ENCODE peak calls at places on chromosomes 7 and 10, in seven cellular contexts. One of them, this sample, is unnamed.
A peak's percentile ranks its signal among the peaks of the same experiment; 100 is the strongest.

GRCh38 chr7:138875794-138876193 is 77.8 kb upstream of the ATP6V0A4 start:
- DNase-seq in stimulated activated CD8-positive, alpha-beta memory T cell treated with anti-CD3 and anti-CD28 coated beads, Interleukin-2, amount 100 ng/mL, for 1 hour: peak; percentile 24
- DNase-seq in heart left ventricle: no peak
- DNase-seq in activated naive CD4-positive, alpha-beta T cell treated with Interleukin-2 at 50 U/mL for 16 hours: peak; percentile 66
- DNase-seq in astrocyte: peak; percentile 98
- DNase-seq in posterior vena cava: no peak
- DNase-seq in NCI-H2081 treated with DMSO at 0.1 percent for 48 hours: no peak
- DNase-seq in this sample: no peak

GRCh38 chr10:129968937-129969527 is 5.0 kb upstream of the EBF3 start:
- DNase-seq in posterior vena cava: peak; percentile 90
- DNase-seq in astrocyte: no peak
- DNase-seq in activated naive CD4-positive, alpha-beta T cell treated with Interleukin-2 at 50 U/mL for 16 hours: no peak
- DNase-seq in heart left ventricle: peak; percentile 64
- DNase-seq in stimulated activated CD8-positive, alpha-beta memory T cell treated with anti-CD3 and anti-CD28 coated beads, Interleukin-2, amount 100 ng/mL, for 1 hour: no peak
- DNase-seq in NCI-H2081 treated with DMSO at 0.1 percent for 48 hours: no peak
- DNase-seq in this sample: no peak

GRCh38 chr7:39950473-39951155 is 558 bp downstream of the CDK13 start:
- DNase-seq in posterior vena cava: peak; percentile 90
- DNase-seq in heart left ventricle: peak; percentile 74
- DNase-seq in activated naive CD4-positive, alpha-beta T cell treated with Interleukin-2 at 50 U/mL for 16 hours: peak; percentile 51
- DNase-seq in stimulated activated CD8-positive, alpha-beta memory T cell treated with anti-CD3 and anti-CD28 coated beads, Interleukin-2, amount 100 ng/mL, for 1 hour: peak; percentile 15
- DNase-seq in NCI-H2081 treated with DMSO at 0.1 percent for 48 hours: no peak
- DNase-seq in astrocyte: peak; percentile 22
- DNase-seq in this sample: no peak

GRCh38 chr10:120583424-120584108 is 126.5 kb downstream of the PLPP4 start:
- DNase-seq in activated naive CD4-positive, alpha-beta T cell treated with Interleukin-2 at 50 U/mL for 16 hours: no peak
- DNase-seq in NCI-H2081 treated with DMSO at 0.1 percent for 48 hours: no peak
- DNase-seq in heart left ventricle: no peak
- DNase-seq in stimulated activated CD8-positive, alpha-beta memory T cell treated with anti-CD3 and anti-CD28 coated beads, Interleukin-2, amount 100 ng/mL, for 1 hour: no peak
- DNase-seq in astrocyte: no peak
- DNase-seq in posterior vena cava: no peak
- DNase-seq in this sample: no peak

GRCh38 chr7:30159698-30160143 is 24.9 kb downstream of the MTURN start:
- DNase-seq in activated naive CD4-positive, alpha-beta T cell treated with Interleukin-2 at 50 U/mL for 16 hours: no peak
- DNase-seq in astrocyte: peak; percentile 30
- DNase-seq in heart left ventricle: peak; percentile 60
- DNase-seq in NCI-H2081 treated with DMSO at 0.1 percent for 48 hours: no peak
- DNase-seq in stimulated activated CD8-positive, alpha-beta memory T cell treated with anti-CD3 and anti-CD28 coated beads, Interleukin-2, amount 100 ng/mL, for 1 hour: no peak
- DNase-seq in posterior vena cava: no peak
- DNase-seq in this sample: no peak

GRCh38 chr10:44186150-44186549 is 198.7 kb downstream of the CXCL12 start:
- DNase-seq in NCI-H2081 treated with DMSO at 0.1 percent for 48 hours: no peak
- DNase-seq in activated naive CD4-positive, alpha-beta T cell treated with Interleukin-2 at 50 U/mL for 16 hours: no peak
- DNase-seq in posterior vena cava: no peak
- DNase-seq in heart left ventricle: no peak
- DNase-seq in astrocyte: peak; percentile 72
- DNase-seq in stimulated activated CD8-positive, alpha-beta memory T cell treated with anti-CD3 and anti-CD28 coated beads, Interleukin-2, amount 100 ng/mL, for 1 hour: no peak
- DNase-seq in this sample: no peak

GRCh38 chr7:94050046-94050445 is 45.9 kb upstream of the BET1 start:
- DNase-seq in heart left ventricle: no peak
- DNase-seq in stimulated activated CD8-positive, alpha-beta memory T cell treated with anti-CD3 and anti-CD28 coated beads, Interleukin-2, amount 100 ng/mL, for 1 hour: no peak
- DNase-seq in NCI-H2081 treated with DMSO at 0.1 percent for 48 hours: no peak
- DNase-seq in astrocyte: no peak
- DNase-seq in posterior vena cava: no peak
- DNase-seq in activated naive CD4-positive, alpha-beta T cell treated with Interleukin-2 at 50 U/mL for 16 hours: no peak
- DNase-seq in this sample: no peak

GRCh38 chr10:125479059-125479458 is 203.9 kb downstream of the TEX36 start:
- DNase-seq in NCI-H2081 treated with DMSO at 0.1 percent for 48 hours: no peak
- DNase-seq in activated naive CD4-positive, alpha-beta T cell treated with Interleukin-2 at 50 U/mL for 16 hours: no peak
- DNase-seq in heart left ventricle: no peak
- DNase-seq in posterior vena cava: no peak
- DNase-seq in astrocyte: peak; percentile 35
- DNase-seq in stimulated activated CD8-positive, alpha-beta memory T cell treated with anti-CD3 and anti-CD28 coated beads, Interleukin-2, amount 100 ng/mL, for 1 hour: no peak
- DNase-seq in this sample: no peak

GRCh38 chr10:46525177-46525823 is 31.2 kb downstream of the GPRIN2 start:
- DNase-seq in heart left ventricle: no peak
- DNase-seq in NCI-H2081 treated with DMSO at 0.1 percent for 48 hours: no peak
- DNase-seq in posterior vena cava: peak; percentile 59
- DNase-seq in activated naive CD4-positive, alpha-beta T cell treated with Interleukin-2 at 50 U/mL for 16 hours: no peak
- DNase-seq in astrocyte: peak; percentile 94
- DNase-seq in stimulated activated CD8-positive, alpha-beta memory T cell treated with anti-CD3 and anti-CD28 coated beads, Interleukin-2, amount 100 ng/mL, for 1 hour: no peak
- DNase-seq in this sample: no peak

GRCh38 chr10:102468683-102469082 is 17.3 kb upstream of the C10orf95 start:
- DNase-seq in astrocyte: no peak
- DNase-seq in heart left ventricle: no peak
- DNase-seq in NCI-H2081 treated with DMSO at 0.1 percent for 48 hours: no peak
- DNase-seq in activated naive CD4-positive, alpha-beta T cell treated with Interleukin-2 at 50 U/mL for 16 hours: no peak
- DNase-seq in posterior vena cava: no peak
- DNase-seq in stimulated activated CD8-positive, alpha-beta memory T cell treated with anti-CD3 and anti-CD28 coated beads, Interleukin-2, amount 100 ng/mL, for 1 hour: no peak
- DNase-seq in this sample: no peak

GRCh38 chr10:57628592-57629284 is 639.0 kb downstream of the IPMK start:
- DNase-seq in astrocyte: no peak
- DNase-seq in NCI-H2081 treated with DMSO at 0.1 percent for 48 hours: no peak
- DNase-seq in activated naive CD4-positive, alpha-beta T cell treated with Interleukin-2 at 50 U/mL for 16 hours: no peak
- DNase-seq in posterior vena cava: no peak
- DNase-seq in stimulated activated CD8-positive, alpha-beta memory T cell treated with anti-CD3 and anti-CD28 coated beads, Interleukin-2, amount 100 ng/mL, for 1 hour: no peak
- DNase-seq in heart left ventricle: no peak
- DNase-seq in this sample: no peak

GRCh38 chr7:143347950-143348349 is 14.6 kb downstream of the FAM131B start:
- DNase-seq in NCI-H2081 treated with DMSO at 0.1 percent for 48 hours: no peak
- DNase-seq in heart left ventricle: no peak
- DNase-seq in posterior vena cava: no peak
- DNase-seq in stimulated activated CD8-positive, alpha-beta memory T cell treated with anti-CD3 and anti-CD28 coated beads, Interleukin-2, amount 100 ng/mL, for 1 hour: no peak
- DNase-seq in astrocyte: no peak
- DNase-seq in activated naive CD4-positive, alpha-beta T cell treated with Interleukin-2 at 50 U/mL for 16 hours: no peak
- DNase-seq in this sample: no peak

GRCh38 chr10:61634711-61635110 is 28.0 kb upstream of the CABCOCO1 start:
- DNase-seq in posterior vena cava: no peak
- DNase-seq in NCI-H2081 treated with DMSO at 0.1 percent for 48 hours: no peak
- DNase-seq in heart left ventricle: no peak
- DNase-seq in stimulated activated CD8-positive, alpha-beta memory T cell treated with anti-CD3 and anti-CD28 coated beads, Interleukin-2, amount 100 ng/mL, for 1 hour: no peak
- DNase-seq in activated naive CD4-positive, alpha-beta T cell treated with Interleukin-2 at 50 U/mL for 16 hours: no peak
- DNase-seq in astrocyte: peak; percentile 79
- DNase-seq in this sample: no peak

GRCh38 chr10:83469719-83470336 is 669.5 kb upstream of the GHITM start:
- DNase-seq in astrocyte: peak; percentile 38
- DNase-seq in stimulated activated CD8-positive, alpha-beta memory T cell treated with anti-CD3 and anti-CD28 coated beads, Interleukin-2, amount 100 ng/mL, for 1 hour: no peak
- DNase-seq in activated naive CD4-positive, alpha-beta T cell treated with Interleukin-2 at 50 U/mL for 16 hours: no peak
- DNase-seq in NCI-H2081 treated with DMSO at 0.1 percent for 48 hours: no peak
- DNase-seq in heart left ventricle: no peak
- DNase-seq in posterior vena cava: no peak
- DNase-seq in this sample: no peak

GRCh38 chr10:13904053-13904452 is 317.3 kb downstream of the PRPF18 start:
- DNase-seq in NCI-H2081 treated with DMSO at 0.1 percent for 48 hours: no peak
- DNase-seq in heart left ventricle: no peak
- DNase-seq in stimulated activated CD8-positive, alpha-beta memory T cell treated with anti-CD3 and anti-CD28 coated beads, Interleukin-2, amount 100 ng/mL, for 1 hour: no peak
- DNase-seq in posterior vena cava: no peak
- DNase-seq in activated naive CD4-positive, alpha-beta T cell treated with Interleukin-2 at 50 U/mL for 16 hours: no peak
- DNase-seq in astrocyte: no peak
- DNase-seq in this sample: no peak

GRCh38 chr7:5363729-5364128 is 59.9 kb downstream of the TNRC18 start:
- DNase-seq in NCI-H2081 treated with DMSO at 0.1 percent for 48 hours: no peak
- DNase-seq in astrocyte: no peak
- DNase-seq in heart left ventricle: no peak
- DNase-seq in stimulated activated CD8-positive, alpha-beta memory T cell treated with anti-CD3 and anti-CD28 coated beads, Interleukin-2, amount 100 ng/mL, for 1 hour: no peak
- DNase-seq in posterior vena cava: no peak
- DNase-seq in activated naive CD4-positive, alpha-beta T cell treated with Interleukin-2 at 50 U/mL for 16 hours: peak; percentile 8
- DNase-seq in this sample: no peak

GRCh38 chr7:45968312-45968711 is 47.2 kb upstream of the IGFBP3 start:
- DNase-seq in astrocyte: no peak
- DNase-seq in activated naive CD4-positive, alpha-beta T cell treated with Interleukin-2 at 50 U/mL for 16 hours: no peak
- DNase-seq in NCI-H2081 treated with DMSO at 0.1 percent for 48 hours: no peak
- DNase-seq in heart left ventricle: no peak
- DNase-seq in posterior vena cava: no peak
- DNase-seq in stimulated activated CD8-positive, alpha-beta memory T cell treated with anti-CD3 and anti-CD28 coated beads, Interleukin-2, amount 100 ng/mL, for 1 hour: no peak
- DNase-seq in this sample: no peak

GRCh38 chr10:122142652-122143237 is 128.4 kb upstream of the BTBD16 start:
- DNase-seq in stimulated activated CD8-positive, alpha-beta memory T cell treated with anti-CD3 and anti-CD28 coated beads, Interleukin-2, amount 100 ng/mL, for 1 hour: peak; percentile 7
- DNase-seq in activated naive CD4-positive, alpha-beta T cell treated with Interleukin-2 at 50 U/mL for 16 hours: peak; percentile 15
- DNase-seq in astrocyte: no peak
- DNase-seq in heart left ventricle: peak; percentile 53
- DNase-seq in posterior vena cava: no peak
- DNase-seq in NCI-H2081 treated with DMSO at 0.1 percent for 48 hours: no peak
- DNase-seq in this sample: no peak

GRCh38 chr10:51468424-51468823 is 231.0 kb downstream of the CSTF2T start:
- DNase-seq in heart left ventricle: no peak
- DNase-seq in activated naive CD4-positive, alpha-beta T cell treated with Interleukin-2 at 50 U/mL for 16 hours: no peak
- DNase-seq in NCI-H2081 treated with DMSO at 0.1 percent for 48 hours: peak; percentile 17
- DNase-seq in stimulated activated CD8-positive, alpha-beta memory T cell treated with anti-CD3 and anti-CD28 coated beads, Interleukin-2, amount 100 ng/mL, for 1 hour: no peak
- DNase-seq in posterior vena cava: no peak
- DNase-seq in astrocyte: peak; percentile 1
- DNase-seq in this sample: no peak

GRCh38 chr7:7704867-7705266 is 13.5 kb downstream of the RPA3 start:
- DNase-seq in posterior vena cava: no peak
- DNase-seq in stimulated activated CD8-positive, alpha-beta memory T cell treated with anti-CD3 and anti-CD28 coated beads, Interleukin-2, amount 100 ng/mL, for 1 hour: no peak
- DNase-seq in activated naive CD4-positive, alpha-beta T cell treated with Interleukin-2 at 50 U/mL for 16 hours: no peak
- DNase-seq in NCI-H2081 treated with DMSO at 0.1 percent for 48 hours: no peak
- DNase-seq in astrocyte: no peak
- DNase-seq in heart left ventricle: no peak
- DNase-seq in this sample: no peak

GRCh38 chr7:29763266-29763665 is 43.0 kb upstream of the WIPF3 start:
- DNase-seq in posterior vena cava: no peak
- DNase-seq in activated naive CD4-positive, alpha-beta T cell treated with Interleukin-2 at 50 U/mL for 16 hours: no peak
- DNase-seq in stimulated activated CD8-positive, alpha-beta memory T cell treated with anti-CD3 and anti-CD28 coated beads, Interleukin-2, amount 100 ng/mL, for 1 hour: no peak
- DNase-seq in heart left ventricle: no peak
- DNase-seq in astrocyte: no peak
- DNase-seq in NCI-H2081 treated with DMSO at 0.1 percent for 48 hours: no peak
- DNase-seq in this sample: no peak

GRCh38 chr7:68185641-68186040 is 1189.0 kb downstream of the TYW1 start:
- DNase-seq in NCI-H2081 treated with DMSO at 0.1 percent for 48 hours: peak; percentile 82
- DNase-seq in astrocyte: no peak
- DNase-seq in activated naive CD4-positive, alpha-beta T cell treated with Interleukin-2 at 50 U/mL for 16 hours: no peak
- DNase-seq in posterior vena cava: no peak
- DNase-seq in heart left ventricle: no peak
- DNase-seq in stimulated activated CD8-positive, alpha-beta memory T cell treated with anti-CD3 and anti-CD28 coated beads, Interleukin-2, amount 100 ng/mL, for 1 hour: no peak
- DNase-seq in this sample: no peak

GRCh38 chr7:92641921-92642511 is 51.8 kb upstream of the FAM133B start:
- DNase-seq in posterior vena cava: no peak
- DNase-seq in activated naive CD4-positive, alpha-beta T cell treated with Interleukin-2 at 50 U/mL for 16 hours: peak; percentile 73
- DNase-seq in stimulated activated CD8-positive, alpha-beta memory T cell treated with anti-CD3 and anti-CD28 coated beads, Interleukin-2, amount 100 ng/mL, for 1 hour: peak; percentile 17
- DNase-seq in astrocyte: peak; percentile 85
- DNase-seq in NCI-H2081 treated with DMSO at 0.1 percent for 48 hours: no peak
- DNase-seq in heart left ventricle: no peak
- DNase-seq in this sample: no peak

GRCh38 chr10:6583447-6583846 is 3.4 kb upstream of the PRKCQ start:
- DNase-seq in posterior vena cava: no peak
- DNase-seq in heart left ventricle: no peak
- DNase-seq in NCI-H2081 treated with DMSO at 0.1 percent for 48 hours: no peak
- DNase-seq in astrocyte: no peak
- DNase-seq in activated naive CD4-positive, alpha-beta T cell treated with Interleukin-2 at 50 U/mL for 16 hours: peak; percentile 80
- DNase-seq in stimulated activated CD8-positive, alpha-beta memory T cell treated with anti-CD3 and anti-CD28 coated beads, Interleukin-2, amount 100 ng/mL, for 1 hour: peak; percentile 72
- DNase-seq in this sample: no peak

GRCh38 chr10:51389415-51390342 is 309.7 kb downstream of the CSTF2T start:
- DNase-seq in heart left ventricle: peak; percentile 37
- DNase-seq in astrocyte: peak; percentile 100
- DNase-seq in activated naive CD4-positive, alpha-beta T cell treated with Interleukin-2 at 50 U/mL for 16 hours: peak; percentile 25
- DNase-seq in NCI-H2081 treated with DMSO at 0.1 percent for 48 hours: no peak
- DNase-seq in posterior vena cava: no peak
- DNase-seq in stimulated activated CD8-positive, alpha-beta memory T cell treated with anti-CD3 and anti-CD28 coated beads, Interleukin-2, amount 100 ng/mL, for 1 hour: peak; percentile 1
- DNase-seq in this sample: no peak

GRCh38 chr7:157000741-157001653 is 9.5 kb downstream of the MNX1 start:
- DNase-seq in activated naive CD4-positive, alpha-beta T cell treated with Interleukin-2 at 50 U/mL for 16 hours: no peak
- DNase-seq in astrocyte: no peak
- DNase-seq in stimulated activated CD8-positive, alpha-beta memory T cell treated with anti-CD3 and anti-CD28 coated beads, Interleukin-2, amount 100 ng/mL, for 1 hour: no peak
- DNase-seq in posterior vena cava: no peak
- DNase-seq in NCI-H2081 treated with DMSO at 0.1 percent for 48 hours: no peak
- DNase-seq in heart left ventricle: no peak
- DNase-seq in this sample: no peak

GRCh38 chr7:157794764-157795101 is 457.9 kb downstream of the DNAJB6 start:
- DNase-seq in astrocyte: no peak
- DNase-seq in posterior vena cava: no peak
- DNase-seq in stimulated activated CD8-positive, alpha-beta memory T cell treated with anti-CD3 and anti-CD28 coated beads, Interleukin-2, amount 100 ng/mL, for 1 hour: no peak
- DNase-seq in activated naive CD4-positive, alpha-beta T cell treated with Interleukin-2 at 50 U/mL for 16 hours: no peak
- DNase-seq in NCI-H2081 treated with DMSO at 0.1 percent for 48 hours: no peak
- DNase-seq in heart left ventricle: no peak
- DNase-seq in this sample: no peak

GRCh38 chr10:74923556-74923955 is 97.2 kb downstream of the KAT6B start:
- DNase-seq in activated naive CD4-positive, alpha-beta T cell treated with Interleukin-2 at 50 U/mL for 16 hours: no peak
- DNase-seq in astrocyte: no peak
- DNase-seq in posterior vena cava: no peak
- DNase-seq in heart left ventricle: no peak
- DNase-seq in stimulated activated CD8-positive, alpha-beta memory T cell treated with anti-CD3 and anti-CD28 coated beads, Interleukin-2, amount 100 ng/mL, for 1 hour: no peak
- DNase-seq in NCI-H2081 treated with DMSO at 0.1 percent for 48 hours: no peak
- DNase-seq in this sample: no peak

GRCh38 chr10:7525314-7526016 is 114.6 kb upstream of the SFMBT2 start:
- DNase-seq in stimulated activated CD8-positive, alpha-beta memory T cell treated with anti-CD3 and anti-CD28 coated beads, Interleukin-2, amount 100 ng/mL, for 1 hour: peak; percentile 16
- DNase-seq in heart left ventricle: peak; percentile 43
- DNase-seq in astrocyte: peak; percentile 27
- DNase-seq in NCI-H2081 treated with DMSO at 0.1 percent for 48 hours: no peak
- DNase-seq in posterior vena cava: no peak
- DNase-seq in activated naive CD4-positive, alpha-beta T cell treated with Interleukin-2 at 50 U/mL for 16 hours: peak; percentile 53
- DNase-seq in this sample: no peak

GRCh38 chr10:30185916-30186315 is 126.5 kb upstream of the JCAD start:
- DNase-seq in stimulated activated CD8-positive, alpha-beta memory T cell treated with anti-CD3 and anti-CD28 coated beads, Interleukin-2, amount 100 ng/mL, for 1 hour: no peak
- DNase-seq in posterior vena cava: no peak
- DNase-seq in activated naive CD4-positive, alpha-beta T cell treated with Interleukin-2 at 50 U/mL for 16 hours: no peak
- DNase-seq in heart left ventricle: no peak
- DNase-seq in NCI-H2081 treated with DMSO at 0.1 percent for 48 hours: no peak
- DNase-seq in astrocyte: peak; percentile 96
- DNase-seq in this sample: no peak

GRCh38 chr7:135673360-135673706 is 11.0 kb downstream of the STMP1 start:
- DNase-seq in posterior vena cava: no peak
- DNase-seq in activated naive CD4-positive, alpha-beta T cell treated with Interleukin-2 at 50 U/mL for 16 hours: no peak
- DNase-seq in NCI-H2081 treated with DMSO at 0.1 percent for 48 hours: no peak
- DNase-seq in astrocyte: peak; percentile 91
- DNase-seq in heart left ventricle: no peak
- DNase-seq in stimulated activated CD8-positive, alpha-beta memory T cell treated with anti-CD3 and anti-CD28 coated beads, Interleukin-2, amount 100 ng/mL, for 1 hour: no peak
- DNase-seq in this sample: no peak